ENCODE peak calls at places on chromosomes 11 and 22, in four cellular contexts. P is head of caudate nucleus, M is adipocyte, J is right cardiac atrium. C is an unnamed sample.

GRCh38 chr22:41500303-41500702 is 31.4 kb downstream of the ACO2 start:
- DNase-seq in M (no peak), J (no peak), P (no peak), C (no peak)

GRCh38 chr11:25860677-25861445 is 471.1 kb upstream of the ANO3 start:
- DNase-seq in J (no peak), M (peak), P (no peak), C (no peak)

GRCh38 chr11:19892387-19892786 is 179.8 kb downstream of the NAV2 start:
- DNase-seq in J (no peak), M (no peak), P (peak), C (no peak)

GRCh38 chr22:35631597-35631996 is 14.5 kb upstream of the MB start:
- DNase-seq in J (no peak), P (no peak), M (peak), C (peak)

GRCh38 chr11:130527648-130528300 is 79.3 kb downstream of the ADAMTS15 start:
- DNase-seq in M (peak), J (peak), P (no peak), C (no peak)

GRCh38 chr22:46465348-46465725 is 72.1 kb downstream of the CELSR1 start:
- DNase-seq in J (no peak), M (no peak), P (no peak), C (no peak)

GRCh38 chr22:25413620-25414019 is 150.9 kb upstream of the GRK3 start:
- DNase-seq in M (no peak), P (no peak), J (no peak), C (no peak)

GRCh38 chr11:42521994-42522393 is 789.8 kb upstream of the API5 start:
- DNase-seq in J (no peak), P (no peak), M (no peak), C (no peak)

GRCh38 chr11:67276821-67277230 is 10.6 kb downstream of the GRK2 start:
- DNase-seq in P (no peak), J (peak), M (no peak), C (no peak)

GRCh38 chr11:32580967-32581366 is 2.7 kb upstream of the EIF3M start:
- DNase-seq in M (no peak), P (no peak), J (no peak), C (no peak)

GRCh38 chr11:32353884-32354283 is 81.5 kb downstream of the WT1 start:
- DNase-seq in J (no peak), M (no peak), P (no peak), C (no peak)

GRCh38 chr11:68581439-68581838 is 102.9 kb upstream of the GAL start:
- DNase-seq in P (no peak), M (no peak), J (peak), C (no peak)

GRCh38 chr22:36795633-36796032 is 19.7 kb upstream of the IFT27 start:
- DNase-seq in P (no peak), J (no peak), M (no peak), C (no peak)

GRCh38 chr22:31526275-31526674 is 29.9 kb downstream of the SFI1 start:
- DNase-seq in J (no peak), P (no peak), M (no peak), C (no peak)

GRCh38 chr11:90252053-90252452 is 29.2 kb upstream of the CHORDC1 start:
- DNase-seq in J (no peak), P (no peak), M (no peak), C (no peak)

GRCh38 chr22:41799486-41800347 is 762 bp upstream of the CCDC134 start:
- DNase-seq in M (peak), P (peak), J (peak), C (peak)

GRCh38 chr11:77047007-77047927 is 13.1 kb downstream of the B3GNT6 start:
- DNase-seq in J (peak), P (peak), M (peak), C (peak)

GRCh38 chr11:78201096-78201495 is 12.4 kb downstream of the USP35 start:
- DNase-seq in J (no peak), P (no peak), M (no peak), C (no peak)

GRCh38 chr11:85826096-85826855 is 15.3 kb upstream of the SYTL2 start:
- DNase-seq in P (peak), J (peak), M (peak), C (peak)

GRCh38 chr11:2534131-2534956 is 89.5 kb downstream of the KCNQ1 start:
- DNase-seq in P (no peak), M (no peak), J (peak), C (no peak)

GRCh38 chr22:25875461-25875860 is 133.5 kb downstream of the MYO18B start:
- DNase-seq in J (no peak), P (no peak), M (no peak), C (no peak)

GRCh38 chr11:131378931-131379330 is 8.5 kb downstream of the NTM start:
- DNase-seq in J (no peak), M (no peak), P (no peak), C (no peak)

GRCh38 chr22:46985507-46985882 is 223.0 kb downstream of the TBC1D22A start:
- DNase-seq in P (no peak), J (no peak), M (no peak), C (peak)

GRCh38 chr11:61847914-61848581 is 19.9 kb downstream of the FADS2 start:
- DNase-seq in P (no peak), J (no peak), M (no peak), C (no peak)

GRCh38 chr11:56852131-56852530 is 103.6 kb upstream of the OR9G4 start:
- DNase-seq in J (no peak), M (no peak), P (no peak), C (no peak)

GRCh38 chr22:43153916-43154315 is 2.6 kb downstream of the TSPO start:
- DNase-seq in M (peak), J (no peak), P (no peak), C (no peak)

GRCh38 chr11:43738600-43739409 is 58.3 kb downstream of the HSD17B12 start:
- DNase-seq in J (no peak), P (no peak), M (peak), C (no peak)